ENCODE peak calls at places on chromosomes 13 and 19, in nine cellular contexts. A is Right ventricle myocardium superior, F is HFF-Myc, E is transverse colon, B is gastrocnemius medialis, X is PC-3, D is T-helper 1 cell, O is mesenteric fat pad, I is GM13976. M is an unnamed sample.

GRCh38 chr19:19486343-19487076 is 28.8 kb downstream of the TSSK6 start:
- DNase-seq in A (no peak), F (no peak), X (no peak), E (no peak), O (no peak), B (no peak), D (no peak), I (no peak), M (no peak)

GRCh38 chr19:2702170-2703076 is at the start of gene GNG7:
- DNase-seq in X (peak), O (peak), A (peak), D (peak), E (peak), I (peak), B (peak), F (no peak), M (peak)

GRCh38 chr13:20263393-20264044 is 31.4 kb upstream of the GJB6 start:
- DNase-seq in B (no peak), D (no peak), F (no peak), X (no peak), I (no peak), E (no peak), A (no peak), O (no peak), M (no peak)

GRCh38 chr19:16359964-16360363 is 35.3 kb downstream of the KLF2 start:
- DNase-seq in I (no peak), A (no peak), D (no peak), X (no peak), O (no peak), E (no peak), B (no peak), F (no peak), M (no peak)

GRCh38 chr13:100440756-100441421 is 147.7 kb downstream of the GGACT start:
- DNase-seq in I (no peak), D (no peak), E (no peak), A (no peak), F (no peak), O (no peak), B (no peak), X (no peak), M (no peak)

GRCh38 chr13:23655321-23655720 is 85.1 kb downstream of the TNFRSF19 start:
- DNase-seq in E (no peak), O (no peak), A (no peak), F (no peak), X (no peak), D (no peak), B (no peak), I (no peak), M (no peak)

GRCh38 chr19:18232540-18233223 is 6.4 kb upstream of the PDE4C start:
- DNase-seq in F (no peak), O (no peak), B (no peak), I (no peak), X (no peak), E (no peak), D (no peak), A (no peak), M (no peak)

GRCh38 chr13:87244256-87244870 is 426.8 kb upstream of the SLITRK5 start:
- DNase-seq in E (no peak), I (no peak), O (no peak), X (no peak), B (no peak), A (no peak), F (no peak), D (no peak), M (no peak)

GRCh38 chr19:54364775-54365257 is at the start of gene LAIR1:
- DNase-seq in O (no peak), D (peak), A (peak), F (no peak), E (peak), I (no peak), X (no peak), B (peak), M (no peak)

GRCh38 chr13:71866173-71867091 is 572 bp downstream of the DACH1 start:
- DNase-seq in E (peak), X (no peak), I (peak), B (no peak), O (peak), D (no peak), F (no peak), A (peak), M (peak)

GRCh38 chr13:83048419-83048818 is 833.9 kb downstream of the SLITRK1 start:
- DNase-seq in A (no peak), I (no peak), F (no peak), D (no peak), E (no peak), B (no peak), X (peak), O (no peak), M (no peak)

GRCh38 chr19:33815410-33816340 is 19.0 kb downstream of the KCTD15 start:
- DNase-seq in A (peak), E (no peak), F (no peak), D (no peak), B (no peak), O (peak), I (no peak), X (peak), M (no peak)

GRCh38 chr19:13573268-13573667 is 67.0 kb upstream of the CACNA1A start:
- DNase-seq in A (no peak), D (no peak), X (no peak), F (no peak), I (no peak), O (no peak), B (no peak), E (no peak), M (no peak)

GRCh38 chr19:31674503-31675186 is 325.4 kb upstream of the TSHZ3 start:
- DNase-seq in I (no peak), A (no peak), X (no peak), B (no peak), O (no peak), D (no peak), F (no peak), E (no peak), M (no peak)

GRCh38 chr13:102913924-102914628 is 68.2 kb downstream of the ERCC5 start:
- DNase-seq in A (no peak), I (no peak), F (no peak), B (no peak), D (no peak), X (peak), O (no peak), E (peak), M (no peak)

GRCh38 chr19:39568604-39569003 is 28.6 kb upstream of the EID2 start:
- DNase-seq in E (no peak), F (no peak), B (no peak), D (no peak), I (no peak), A (no peak), O (no peak), X (peak), M (no peak)

GRCh38 chr13:95624020-95624419 is 20.5 kb downstream of the DZIP1 start:
- DNase-seq in B (no peak), O (no peak), A (no peak), F (no peak), D (peak), I (peak), E (no peak), X (peak), M (no peak)

GRCh38 chr13:113845723-113846638 is 17.9 kb downstream of the GAS6 start:
- DNase-seq in E (peak), F (no peak), B (no peak), I (no peak), A (no peak), D (no peak), X (no peak), O (peak), M (no peak)

M was measured in GM12891.